ENCODE peak calls at places on chromosomes 16 and 17, in four cellular contexts. I is stomach, R is tibial artery, J is prostate gland. L is an unnamed sample.

GRCh38 chr17:50266384-50267073 is 7.7 kb upstream of the TMEM92 start:
- DNase-seq in I (peak), R (peak), J (peak), L (peak)

GRCh38 chr17:703081-703875 is 11.4 kb downstream of the VPS53 start:
- DNase-seq in I (no peak), R (no peak), J (no peak), L (no peak)

GRCh38 chr16:85391175-85391707 is 221.9 kb upstream of the GSE1 start:
- DNase-seq in I (no peak), R (peak), J (no peak), L (peak)

GRCh38 chr16:80610489-80611156 is 69.8 kb downstream of the DYNLRB2 start:
- DNase-seq in I (no peak), R (peak), J (no peak), L (no peak)

GRCh38 chr16:17359778-17360177 is 111.0 kb downstream of the XYLT1 start:
- DNase-seq in I (no peak), R (no peak), J (no peak), L (no peak)

GRCh38 chr17:32943647-32944191 is 15.8 kb downstream of the TMEM98 start:
- DNase-seq in I (no peak), R (no peak), J (peak), L (no peak)

GRCh38 chr17:57986841-57987581 is 1.0 kb downstream of the VEZF1 start:
- DNase-seq in I (peak), R (peak), J (peak), L (peak)

GRCh38 chr16:1121601-1122000 is 25.6 kb upstream of the C1QTNF8 start:
- DNase-seq in I (no peak), R (no peak), J (no peak), L (no peak)

GRCh38 chr16:2486645-2487516 is 12.0 kb downstream of the TBC1D24 start:
- DNase-seq in I (peak), R (no peak), J (peak), L (peak)

GRCh38 chr17:81711814-81712467 is at the start of gene SLC25A10:
- DNase-seq in I (peak), R (peak), J (peak), L (peak)

GRCh38 chr17:46818929-46819859 is 702 bp upstream of the WNT3 start:
- DNase-seq in I (no peak), R (no peak), J (no peak), L (peak)

GRCh38 chr16:25006504-25007055 is 8.6 kb downstream of the ARHGAP17 start:
- DNase-seq in I (no peak), R (no peak), J (no peak), L (no peak)

GRCh38 chr16:5490499-5490898 is 392.9 kb upstream of the EEF2KMT start:
- DNase-seq in I (no peak), R (no peak), J (peak), L (peak)

GRCh38 chr17:19299214-19299747 is 62.1 kb downstream of the EPN2 start:
- DNase-seq in I (no peak), R (no peak), J (no peak), L (no peak)

GRCh38 chr16:22878955-22879354 is 65.0 kb downstream of the HS3ST2 start:
- DNase-seq in I (no peak), R (no peak), J (no peak), L (no peak)

GRCh38 chr16:62638964-62639861 is 603.0 kb upstream of the CDH8 start:
- DNase-seq in I (no peak), R (no peak), J (no peak), L (no peak)

GRCh38 chr16:5058476-5058875 is 7.3 kb downstream of the C16orf89 start:
- DNase-seq in I (no peak), R (no peak), J (no peak), L (no peak)

GRCh38 chr16:70740919-70741778 is 55.3 kb upstream of the MTSS2 start:
- DNase-seq in I (no peak), R (no peak), J (no peak), L (no peak)

GRCh38 chr16:52436646-52437645 is 110.0 kb downstream of the TOX3 start:
- DNase-seq in I (no peak), R (no peak), J (no peak), L (no peak)

GRCh38 chr17:68418876-68419275 is 38.4 kb downstream of the WIPI1 start:
- DNase-seq in I (no peak), R (no peak), J (no peak), L (no peak)

GRCh38 chr17:49985310-49985990 is 9.6 kb downstream of the DLX3 start:
- DNase-seq in I (no peak), R (no peak), J (no peak), L (no peak)

GRCh38 chr17:47246120-47246519 is 7.5 kb upstream of the ITGB3 start:
- DNase-seq in I (no peak), R (no peak), J (no peak), L (no peak)

GRCh38 chr16:67562526-67562917 is at the start of gene CTCF:
- DNase-seq in I (peak), R (peak), J (peak), L (peak)

GRCh38 chr17:6815775-6816174 is 15.8 kb downstream of the TEKT1 start:
- DNase-seq in I (no peak), R (no peak), J (no peak), L (no peak)

GRCh38 chr16:13684819-13685218 is 235.1 kb upstream of the ERCC4 start:
- DNase-seq in I (no peak), R (no peak), J (no peak), L (no peak)

GRCh38 chr17:38673714-38674012 is 1.1 kb downstream of the EPOP start:
- DNase-seq in I (peak), R (no peak), J (no peak), L (no peak)

GRCh38 chr17:41519501-41520224 is 973 bp upstream of the KRT15 start:
- DNase-seq in I (no peak), R (no peak), J (peak), L (no peak)

GRCh38 chr16:47774661-47775060 is 313.5 kb downstream of the PHKB start:
- DNase-seq in I (peak), R (no peak), J (no peak), L (no peak)

GRCh38 chr17:1039511-1040215 is 42.7 kb downstream of the TIMM22 start:
- DNase-seq in I (peak), R (peak), J (peak), L (peak)

GRCh38 chr17:66965801-66966528 is 1.5 kb downstream of the CACNG4 start:
- DNase-seq in I (no peak), R (no peak), J (no peak), L (no peak)

GRCh38 chr16:81752225-81752875 is 26.7 kb upstream of the PLCG2 start:
- DNase-seq in I (peak), R (peak), J (no peak), L (peak)

GRCh38 chr17:65592131-65592965 is 30.9 kb upstream of the AXIN2 start:
- DNase-seq in I (no peak), R (no peak), J (no peak), L (no peak)

GRCh38 chr17:10210151-10210574 is 11.8 kb upstream of the GAS7 start:
- DNase-seq in I (no peak), R (peak), J (peak), L (no peak)

GRCh38 chr17:2982854-2983636 is 80.4 kb downstream of the OR1D5 start:
- DNase-seq in I (no peak), R (peak), J (no peak), L (peak)
- H3K4me3 ChIP-seq in I (no peak), R (no peak), J (no peak), L (no peak)

GRCh38 chr16:28140788-28141618 is 70.8 kb downstream of the XPO6 start:
- DNase-seq in I (peak), R (no peak), J (no peak), L (no peak)
- TF ChIP-seq CTCF in I (no peak), R (no peak), J (no peak), L (peak)

GRCh38 chr17:74778960-74779359 is 2.8 kb upstream of the NAT9 start:
- DNase-seq in I (no peak), R (no peak), J (no peak), L (no peak)
- H3K27ac ChIP-seq in I (peak), R (no peak), J (no peak), L (peak)

GRCh38 chr17:79798296-79799173 is 1.7 kb upstream of the CBX8 start:
- DNase-seq in I (no peak), R (no peak), J (no peak), L (no peak)
- H3K4me3 ChIP-seq in I (peak), R (peak), J (peak), L (peak)

GRCh38 chr17:61450641-61451537 is 1.3 kb upstream of the TBX4 start:
- DNase-seq in I (no peak), R (no peak), J (no peak), L (no peak)
- TF ChIP-seq CTCF in I (no peak), R (no peak), J (no peak), L (no peak)

GRCh38 chr17:30812218-30813177 is 12.0 kb downstream of the CRLF3 start:
- DNase-seq in I (no peak), R (no peak), J (no peak), L (no peak)
- H3K27ac ChIP-seq in I (no peak), R (peak), J (no peak), L (no peak)

L was measured in upper lobe of right lung.